ENCODE peak calls at places on chromosome 15, in four cellular contexts. G, R, H and O are unnamed samples.

GRCh38 chr15:100334456-100334855 is 7.3 kb downstream of the ADAMTS17 start:
- DNase-seq in G (no peak), R (no peak), H (no peak), O (no peak)

GRCh38 chr15:52005748-52006701 is 13.0 kb upstream of the MAPK6 start:
- DNase-seq in R (no peak), G (no peak), H (peak; percentile 85), O (no peak)

GRCh38 chr15:58026051-58026450 is 39.5 kb downstream of the ALDH1A2 start:
- DNase-seq in H (no peak), R (no peak), G (no peak), O (no peak)

GRCh38 chr15:25177955-25178801 is 223.4 kb downstream of the SNRPN start:
- DNase-seq in H (no peak), R (no peak), G (no peak), O (peak; percentile 3)

GRCh38 chr15:25543156-25543555 is 104.3 kb upstream of the UBE3A start:
- DNase-seq in G (no peak), R (peak; percentile 15), H (peak; percentile 39), O (peak; percentile 44)

GRCh38 chr15:45187894-45188830 is at the start of gene SHF:
- DNase-seq in R (peak; percentile 95), H (peak; percentile 45), G (peak; percentile 84), O (peak; percentile 87)

GRCh38 chr15:82851331-82851850 is 42.0 kb downstream of the WHAMM start:
- DNase-seq in G (no peak), H (no peak), R (no peak), O (no peak)

GRCh38 chr15:29670945-29671307 is 151.3 kb downstream of the TJP1 start:
- DNase-seq in H (peak; percentile 61), G (no peak), R (no peak), O (peak; percentile 68)

GRCh38 chr15:101561584-101561906 is 72.0 kb upstream of the PCSK6 start:
- DNase-seq in G (no peak), H (no peak), R (no peak), O (no peak)

GRCh38 chr15:81480645-81481053 is 106.6 kb upstream of the TMC3 start:
- DNase-seq in H (peak; percentile 69), R (peak; percentile 77), G (peak; percentile 70), O (peak; percentile 86)

GRCh38 chr15:90868261-90868689 is at the start of gene FURIN:
- DNase-seq in G (no peak), H (no peak), R (no peak), O (no peak)

GRCh38 chr15:37764733-37765191 is 169.7 kb upstream of the TMCO5A start:
- DNase-seq in R (peak; percentile 31), H (peak; percentile 74), G (peak; percentile 66), O (peak; percentile 64)

GRCh38 chr15:91881551-91882297 is 28.2 kb downstream of the SLCO3A1 start:
- DNase-seq in H (no peak), R (no peak), G (no peak), O (no peak)

GRCh38 chr15:88711806-88712205 is 73.0 kb downstream of the ISG20 start:
- DNase-seq in H (no peak), G (no peak), R (no peak), O (no peak)

GRCh38 chr15:88709960-88710715 is 71.3 kb downstream of the ISG20 start:
- DNase-seq in R (no peak), H (no peak), G (no peak), O (no peak)

GRCh38 chr15:88707766-88708165 is 69.0 kb downstream of the ISG20 start:
- DNase-seq in R (no peak), G (no peak), H (no peak), O (no peak)

GRCh38 chr15:88705769-88706165 is 67.0 kb downstream of the ISG20 start:
- DNase-seq in R (no peak), H (no peak), G (no peak), O (no peak)

DNA sequence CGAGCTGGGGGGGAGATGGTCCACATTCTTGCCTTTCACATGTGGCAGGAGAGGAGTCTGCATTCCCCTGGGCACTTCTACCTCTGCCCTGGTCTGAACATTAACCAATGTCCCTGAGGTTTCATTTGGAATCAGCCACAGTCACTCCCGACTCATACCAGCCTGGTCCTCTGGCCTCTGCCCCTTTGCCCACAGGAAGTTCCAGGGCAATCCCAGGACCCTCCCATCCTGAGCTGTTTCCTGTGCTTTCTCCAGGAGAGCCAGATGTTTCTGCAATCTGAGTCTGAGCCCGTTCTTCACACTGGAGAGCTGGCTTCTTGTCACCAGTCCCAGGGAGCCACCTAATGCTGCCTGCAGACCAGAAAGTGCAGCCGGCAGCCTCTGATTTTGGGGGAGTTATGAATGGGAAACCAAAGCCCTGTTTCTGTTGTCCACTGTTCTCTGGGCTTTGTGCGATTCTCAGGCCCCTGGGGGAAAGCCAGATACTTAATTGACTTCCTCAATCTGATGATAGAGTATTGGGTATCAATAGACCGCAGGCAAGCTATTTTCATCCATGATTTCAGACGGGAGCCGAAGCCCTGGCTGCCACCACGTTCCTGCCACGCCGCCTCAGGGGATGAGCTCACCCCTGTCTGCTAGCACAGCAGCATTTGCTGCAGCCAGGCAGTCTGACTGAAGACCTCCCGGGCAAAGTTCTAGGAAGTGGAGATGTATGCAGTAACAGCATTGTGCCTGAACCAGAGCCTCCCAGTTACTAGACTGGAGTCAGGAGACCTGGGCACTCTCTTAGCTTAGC is 69.6 kb downstream of the ISG20 start:
- DNase-seq in R (no peak), G (no peak), H (no peak), O (no peak)
- H2AFZ ChIP-seq in R (peak overlapping the region; percentile 0), G (no peak overlapping the region), H (peak overlapping the region; percentile 79), O (no peak overlapping the region)

GRCh38 chr15:70100495-70101331 is 3.0 kb upstream of the TLE3 start:
- DNase-seq in H (peak; percentile 39), G (peak; percentile 68), R (peak; percentile 80), O (peak; percentile 79)

GRCh38 chr15:70098461-70099166 is 897 bp upstream of the TLE3 start:
- DNase-seq in G (peak; percentile 42), R (peak; percentile 91), H (no peak), O (peak; percentile 66)

GRCh38 chr15:70098170-70098460 is 398 bp upstream of the TLE3 start:
- DNase-seq in R (no peak), G (no peak), H (no peak), O (no peak)

GRCh38 chr15:70099966-70100494 is 2.3 kb upstream of the TLE3 start:
- DNase-seq in R (peak; percentile 71), H (no peak), G (peak; percentile 36), O (peak; percentile 68)

GRCh38 chr15:70099167-70099965 is 1.6 kb upstream of the TLE3 start:
- DNase-seq in R (peak; percentile 100), H (peak; percentile 99), G (peak; percentile 100), O (peak; percentile 99)
- TF ChIP-seq CTCF in R (no peak), H (no peak), G (no peak), O (no peak)

DNA sequence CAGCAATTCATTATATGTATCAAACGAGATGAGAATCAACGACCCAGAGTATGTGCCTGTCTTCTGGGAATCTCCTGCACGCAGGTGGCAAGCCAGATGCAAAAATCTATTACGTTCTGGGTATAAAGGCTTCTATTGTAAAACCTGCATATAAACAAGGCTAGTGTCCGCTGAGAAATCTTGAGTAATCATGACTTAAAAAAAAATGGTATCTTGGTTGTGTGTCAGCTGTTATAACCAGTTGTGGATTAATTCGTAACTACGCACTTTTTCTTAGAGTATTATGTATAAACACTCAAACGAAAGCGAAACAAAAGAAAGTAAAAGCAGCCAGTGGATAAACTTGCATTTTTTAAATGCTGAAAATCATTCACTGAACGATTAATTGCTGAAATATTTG is 509.1 kb downstream of the RSL24D1 start:
- DNase-seq in R (no peak), H (no peak), G (no peak), O (no peak)
- H2AFZ ChIP-seq in R (no peak overlapping the region), H (no peak overlapping the region), G (no peak overlapping the region), O (no peak overlapping the region)

GRCh38 chr15:50116477-50116876 is 2.6 kb downstream of the ATP8B4 start:
- DNase-seq in H (peak; percentile 19), R (peak; percentile 65), G (peak; percentile 40), O (no peak)
- TF ChIP-seq CTCF in H (peak; percentile 44), R (peak; percentile 57), G (peak; percentile 63), O (no peak)

DNA sequence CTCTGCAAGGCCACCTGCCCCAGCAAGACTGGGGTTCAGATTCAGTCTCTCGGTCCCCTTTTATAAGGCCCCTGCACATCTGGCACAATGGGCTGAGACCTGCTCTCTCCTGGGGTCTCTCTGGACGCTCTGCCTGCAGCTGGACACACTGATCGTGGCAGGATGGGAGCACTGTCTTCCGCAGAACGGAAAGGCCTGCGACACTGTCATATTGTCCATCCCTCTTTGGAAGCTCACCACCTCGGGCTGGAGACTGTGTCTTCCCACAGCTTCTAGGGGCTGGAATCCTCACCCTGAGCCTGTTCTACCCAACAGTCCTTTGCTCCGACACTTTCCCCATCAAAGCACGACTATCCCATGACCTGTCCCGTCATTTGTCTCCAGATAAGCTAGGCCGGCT is 11.5 kb upstream of the IGDCC4 start:
- DNase-seq in H (no peak), R (no peak), G (no peak), O (no peak)
- H2AFZ ChIP-seq in H (no peak overlapping the region), R (peak overlapping the region; percentile 26), G (no peak overlapping the region), O (no peak overlapping the region)

GRCh38 chr15:40443846-40444245 is 3.1 kb downstream of the BAHD1 start:
- DNase-seq in H (no peak), G (no peak), R (no peak), O (no peak)

GRCh38 chr15:40441012-40441735 is 421 bp downstream of the BAHD1 start:
- DNase-seq in R (peak; percentile 91), H (no peak), G (peak; percentile 43), O (peak; percentile 57)

GRCh38 chr15:40443255-40443654 is 2.5 kb downstream of the BAHD1 start:
- DNase-seq in H (no peak), R (no peak), G (no peak), O (no peak)

GRCh38 chr15:40440300-40441011 is at the start of gene BAHD1:
- DNase-seq in G (peak; percentile 96), H (peak; percentile 92), R (peak; percentile 97), O (peak; percentile 98)

DNA sequence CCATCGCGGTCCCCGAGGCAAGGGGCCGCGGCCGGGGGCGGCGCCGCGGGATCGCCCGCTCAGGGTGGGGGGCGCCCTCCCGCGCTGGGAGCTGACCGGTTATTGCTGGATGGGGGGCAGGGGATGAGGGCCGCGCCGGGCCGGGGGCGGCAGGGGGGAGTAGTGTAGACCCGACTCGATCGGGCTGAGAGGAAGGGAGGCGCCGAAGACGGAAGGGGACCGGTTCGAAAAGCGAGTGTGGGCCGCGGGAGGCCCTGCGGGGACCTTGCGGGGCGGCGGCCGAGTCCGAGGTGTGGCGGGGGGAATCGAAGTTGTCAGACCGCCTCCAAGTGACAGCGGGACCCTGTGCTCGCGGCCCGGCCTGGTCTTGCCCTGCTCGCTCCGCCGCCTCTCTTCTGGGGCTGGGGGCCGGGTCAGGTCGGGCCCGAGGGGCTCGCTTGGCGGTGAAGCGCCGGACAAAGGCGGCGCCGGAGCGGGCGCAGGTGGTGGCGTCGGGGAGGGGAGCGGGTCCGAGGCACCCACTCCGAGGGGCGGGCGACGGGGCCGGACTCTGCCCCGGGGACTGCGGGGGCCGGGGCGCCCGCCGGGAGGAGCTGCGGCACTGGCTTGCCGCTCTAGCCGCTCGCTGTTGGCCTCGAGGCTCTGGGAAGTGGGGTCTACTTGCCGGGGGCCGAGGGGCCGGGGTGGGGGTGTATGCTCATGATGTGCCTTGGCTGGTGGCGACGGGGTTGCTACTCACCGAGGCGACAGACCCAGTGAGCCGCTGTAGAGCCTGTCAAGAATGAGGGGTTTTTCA is 1.2 kb downstream of the BAHD1 start:
- DNase-seq in R (peak; percentile 69), H (no peak), G (peak; percentile 34), O (peak; percentile 77)
- TF ChIP-seq CTCF in R (peak; percentile 5), H (peak; percentile 23), G (no peak), O (peak; percentile 28)

DNA sequence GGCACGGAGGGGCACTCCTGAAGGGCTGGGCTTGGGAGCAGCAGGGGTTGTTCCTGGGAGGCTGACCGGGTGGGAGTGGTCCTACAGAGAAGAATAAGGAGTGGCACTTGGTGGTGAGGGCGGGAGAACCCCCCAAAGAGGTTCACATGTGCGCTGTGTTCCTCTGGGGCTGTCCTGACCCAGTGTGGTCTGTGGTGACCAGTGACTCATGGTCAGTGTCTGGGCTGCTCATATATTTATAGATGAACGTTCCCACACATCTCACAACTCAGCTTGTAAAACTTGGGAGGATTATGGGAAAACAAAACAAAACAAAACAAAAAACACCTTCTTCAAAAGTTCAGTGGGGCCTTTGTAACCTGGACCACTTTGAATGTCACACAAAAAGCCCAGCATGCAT is 10.0 kb downstream of the TRPM1 start:
- DNase-seq in G (no peak), R (no peak), H (peak; percentile 70), O (no peak)
- H2AFZ ChIP-seq in G (no peak overlapping the region), R (no peak overlapping the region), H (no peak overlapping the region), O (no peak overlapping the region)